ENCODE peak calls at places on chromosome 19, in five cellular contexts. Q, D, E, P and G are unnamed samples.

GRCh38 chr19:43476606-43477005 is 11.2 kb upstream of the LYPD3 start:
- DNase-seq in Q (peak), D (no peak), E (no peak), P (no peak), G (peak)

GRCh38 chr19:8149261-8150094 is at the start of gene FBN3:
- DNase-seq in Q (no peak), D (no peak), E (peak), P (no peak), G (no peak)

GRCh38 chr19:54439174-54439851 is 9.7 kb upstream of the LENG8 start:
- DNase-seq in Q (no peak), D (no peak), E (peak), P (no peak), G (no peak)

GRCh38 chr19:38554676-38555141 is 63.0 kb downstream of the MAP4K1 start:
- DNase-seq in Q (no peak), D (no peak), E (no peak), P (no peak), G (no peak)

GRCh38 chr19:45177817-45178261 is at the start of gene TRAPPC6A:
- DNase-seq in Q (peak), D (no peak), E (no peak), P (no peak), G (peak)

GRCh38 chr19:8056533-8056932 is 4.0 kb downstream of the CCL25 start:
- DNase-seq in Q (no peak), D (no peak), E (no peak), P (no peak), G (no peak)

GRCh38 chr19:5292843-5293606 is 47.6 kb downstream of the PTPRS start:
- DNase-seq in Q (peak), D (no peak), E (peak), P (peak), G (peak)

GRCh38 chr19:4393947-4394590 is 6.3 kb downstream of the SH3GL1 start:
- DNase-seq in Q (peak), D (no peak), E (peak), P (no peak), G (no peak)

GRCh38 chr19:6185825-6186193 is 50.3 kb downstream of the ACSBG2 start:
- DNase-seq in Q (no peak), D (no peak), E (no peak), P (no peak), G (no peak)

GRCh38 chr19:48713041-48713863 is 6.3 kb downstream of the MAMSTR start:
- DNase-seq in Q (no peak), D (peak), E (no peak), P (no peak), G (no peak)

GRCh38 chr19:16207063-16207462 is 9.4 kb downstream of the AP1M1 start:
- DNase-seq in Q (no peak), D (no peak), E (no peak), P (no peak), G (no peak)

GRCh38 chr19:33804021-33804799 is 7.5 kb downstream of the KCTD15 start:
- DNase-seq in Q (peak), D (peak), E (no peak), P (no peak), G (peak)

GRCh38 chr19:53894736-53895135 is 12.7 kb downstream of the PRKCG start:
- DNase-seq in Q (no peak), D (no peak), E (no peak), P (no peak), G (no peak)

GRCh38 chr19:55383789-55384575 is at the start of gene TMEM238:
- DNase-seq in Q (peak), D (no peak), E (peak), P (no peak), G (peak)

GRCh38 chr19:8085606-8086464 is 33.3 kb downstream of the CCL25 start:
- DNase-seq in Q (no peak), D (no peak), E (peak), P (no peak), G (no peak)

GRCh38 chr19:10327793-10328192 is 5.5 kb downstream of the RAVER1 start:
- DNase-seq in Q (no peak), D (no peak), E (no peak), P (no peak), G (no peak)

GRCh38 chr19:47100290-47100689 is 13.3 kb downstream of the ZC3H4 start:
- DNase-seq in Q (no peak), D (no peak), E (no peak), P (no peak), G (no peak)

GRCh38 chr19:29487432-29487831 is 38.4 kb upstream of the VSTM2B start:
- DNase-seq in Q (no peak), D (no peak), E (no peak), P (no peak), G (no peak)

GRCh38 chr19:52453324-52454094 is at the start of gene ZNF578:
- DNase-seq in Q (peak), D (peak), E (peak), P (peak), G (peak)

GRCh38 chr19:49687566-49688316 is 1.7 kb upstream of the ADM5 start:
- DNase-seq in Q (no peak), D (no peak), E (no peak), P (no peak), G (no peak)

GRCh38 chr19:35116085-35116801 is 620 bp downstream of the FXYD3 start:
- DNase-seq in Q (no peak), D (no peak), E (no peak), P (no peak), G (no peak)

GRCh38 chr19:17183271-17183757 is 31.8 kb upstream of the USE1 start:
- DNase-seq in Q (no peak), D (no peak), E (no peak), P (no peak), G (no peak)

GRCh38 chr19:16143399-16144215 is at the start of gene HSH2D:
- DNase-seq in Q (no peak), D (no peak), E (no peak), P (no peak), G (no peak)

GRCh38 chr19:46373573-46374359 is 26.9 kb downstream of the PPP5C start:
- DNase-seq in Q (peak), D (peak), E (no peak), P (no peak), G (peak)

GRCh38 chr19:18529782-18530181 is 7.9 kb upstream of the ELL start:
- DNase-seq in Q (no peak), D (no peak), E (no peak), P (no peak), G (no peak)

DNA sequence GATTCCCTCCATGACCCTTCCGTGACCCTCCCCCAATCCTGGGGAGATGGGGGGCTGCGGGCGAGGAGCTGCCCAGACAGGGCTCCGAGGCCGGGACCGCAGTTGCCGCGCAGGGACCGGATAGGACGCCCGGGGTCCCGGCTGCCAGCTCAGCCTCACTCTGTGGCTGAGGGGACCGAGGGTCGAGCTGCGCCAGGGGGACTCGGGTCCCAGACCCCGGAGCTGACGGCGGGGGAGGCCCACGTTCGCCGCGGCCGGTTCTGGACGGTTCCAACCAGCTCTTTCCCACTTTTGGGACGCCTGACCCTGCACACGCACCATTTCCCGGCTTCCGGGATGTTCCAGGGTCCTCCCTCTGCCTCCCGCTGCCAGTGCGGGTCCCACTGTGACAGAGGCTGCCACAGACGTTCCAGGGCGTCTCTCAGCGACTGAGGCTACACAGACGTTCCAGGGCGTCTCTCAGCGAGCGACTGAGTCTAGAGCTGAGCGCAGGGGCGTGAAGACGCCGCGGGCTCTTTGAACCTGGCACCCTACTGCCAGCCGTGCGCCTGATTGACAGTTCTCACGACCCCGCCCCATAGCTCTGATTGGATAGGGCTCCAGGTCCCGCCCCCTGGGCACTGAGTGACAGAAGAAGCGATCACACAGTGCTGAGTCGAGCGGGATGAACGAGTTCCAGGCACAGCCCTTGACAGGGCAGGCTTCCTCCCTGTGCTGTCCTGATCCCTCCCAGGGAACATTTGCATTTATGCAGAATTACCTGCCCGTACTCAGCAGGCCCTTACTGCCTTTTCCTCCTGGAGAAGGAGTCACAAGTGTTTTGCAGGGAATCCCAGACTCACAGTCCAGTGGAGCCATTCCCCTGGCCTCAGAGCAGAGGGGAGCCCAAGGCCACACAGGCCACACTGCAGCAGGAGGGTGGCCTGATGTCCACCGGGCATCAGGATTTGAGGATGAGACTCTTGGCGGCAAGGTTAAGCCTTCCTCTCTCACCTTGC is at the start of gene ZNF563:
- DNase-seq in Q (peak), D (peak), E (peak), P (peak), G (peak)
- TF ChIP-seq CTCF in Q (no peak), D (no peak), E (no peak), P (no peak), G (no peak)

GRCh38 chr19:32296694-32297093 is 48.7 kb upstream of the ZNF507 start:
- DNase-seq in Q (no peak), D (no peak), E (no peak), P (no peak), G (no peak)
- TF ChIP-seq CTCF in Q (no peak), D (no peak), E (no peak), P (no peak), G (no peak)

GRCh38 chr19:1608414-1609391 is 3.4 kb upstream of the UQCR11 start:
- DNase-seq in Q (no peak), D (no peak), E (no peak), P (no peak), G (no peak)
- TF ChIP-seq CTCF in Q (no peak), D (no peak), E (no peak), P (no peak), G (no peak)

DNA sequence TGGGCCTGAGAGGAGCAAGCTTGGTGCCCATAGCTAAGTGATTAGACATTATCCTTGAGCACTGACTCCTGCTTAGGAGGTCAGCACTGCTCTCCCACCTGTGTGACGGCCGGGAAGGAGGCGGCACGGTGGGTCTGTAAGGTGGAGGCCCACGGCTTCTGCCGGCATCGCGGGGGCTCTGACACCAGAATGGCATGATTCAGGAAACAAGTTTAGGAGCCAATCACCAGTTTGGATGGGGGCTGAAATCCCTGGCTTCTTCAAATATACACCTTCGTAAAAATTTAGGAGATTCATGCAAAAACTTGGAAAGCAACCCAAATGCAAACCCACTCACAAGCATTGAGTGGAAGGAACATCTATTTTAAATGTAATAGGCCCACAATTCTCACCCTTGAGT is 307.3 kb upstream of the TSHZ3 start:
- DNase-seq in Q (no peak), D (no peak), E (no peak), P (no peak), G (no peak)
- TF ChIP-seq CTCF in Q (no peak), D (no peak), E (no peak), P (no peak), G (no peak)

GRCh38 chr19:57302020-57302465 is 18.2 kb upstream of the ZNF543 start:
- DNase-seq in Q (peak), D (no peak), E (no peak), P (peak), G (peak)
- TF ChIP-seq CTCF in Q (no peak), D (no peak), E (peak), P (no peak), G (peak)